ENCODE peak calls at places on chromosomes 6 and 20, in six cellular contexts. J is GM10248, Z is PC-3, I is fibroblast of pulmonary artery, Q is fibroblast of the aortic adventitia, V is esophagus squamous epithelium. F is an unnamed sample.

GRCh38 chr20:19673575-19673974 is 84.5 kb upstream of the RIN2 start:
- DNase-seq in J (no peak), Z (peak), I (no peak), Q (no peak), V (no peak), F (peak)

GRCh38 chr6:21538186-21538798 is 55.3 kb upstream of the SOX4 start:
- DNase-seq in J (no peak), Z (peak), I (no peak), Q (peak), V (no peak), F (no peak)

GRCh38 chr6:136994782-136995181 is 50.0 kb downstream of the IL20RA start:
- DNase-seq in J (no peak), Z (peak), I (no peak), Q (no peak), V (no peak), F (no peak)

GRCh38 chr6:32635526-32636123 is 1.6 kb upstream of the HLA-DQA1 start:
- DNase-seq in J (no peak), Z (no peak), I (no peak), Q (no peak), V (no peak), F (no peak)

GRCh38 chr6:154466139-154466538 is 44.3 kb downstream of the CNKSR3 start:
- DNase-seq in J (no peak), Z (no peak), I (no peak), Q (no peak), V (no peak), F (no peak)

GRCh38 chr6:170027111-170028043 is 263.5 kb downstream of the DLL1 start:
- DNase-seq in J (no peak), Z (peak), I (no peak), Q (no peak), V (no peak), F (no peak)

GRCh38 chr6:148803979-148804378 is 57.1 kb downstream of the UST start:
- DNase-seq in J (no peak), Z (peak), I (no peak), Q (peak), V (no peak), F (peak)

GRCh38 chr20:10739575-10739974 is 65.8 kb upstream of the JAG1 start:
- DNase-seq in J (no peak), Z (no peak), I (peak), Q (peak), V (no peak), F (no peak)

GRCh38 chr6:126140015-126140414 is 153.7 kb downstream of the TRMT11 start:
- DNase-seq in J (no peak), Z (no peak), I (no peak), Q (no peak), V (no peak), F (no peak)

GRCh38 chr20:50491926-50492634 is 18.1 kb upstream of the PTPN1 start:
- DNase-seq in J (no peak), Z (no peak), I (peak), Q (peak), V (no peak), F (no peak)

GRCh38 chr6:137223370-137224131 is 4.4 kb upstream of the IFNGR1 start:
- DNase-seq in J (no peak), Z (peak), I (peak), Q (peak), V (no peak), F (no peak)

GRCh38 chr6:33634203-33634727 is 13.1 kb downstream of the ITPR3 start:
- DNase-seq in J (no peak), Z (no peak), I (no peak), Q (no peak), V (no peak), F (no peak)

GRCh38 chr6:36492621-36493020 is 49.8 kb downstream of the KCTD20 start:
- DNase-seq in J (no peak), Z (no peak), I (no peak), Q (no peak), V (no peak), F (no peak)

GRCh38 chr6:33975631-33976424 is 170.1 kb downstream of the GRM4 start:
- DNase-seq in J (no peak), Z (no peak), I (no peak), Q (no peak), V (no peak), F (no peak)

GRCh38 chr6:163231356-163232014 is 183.0 kb upstream of the QKI start:
- DNase-seq in J (no peak), Z (no peak), I (no peak), Q (no peak), V (no peak), F (no peak)

GRCh38 chr6:152201134-152201533 is 393.7 kb downstream of the ESR1 start:
- DNase-seq in J (no peak), Z (no peak), I (no peak), Q (no peak), V (no peak), F (no peak)

GRCh38 chr6:161186173-161186769 is 87.6 kb downstream of the AGPAT4 start:
- DNase-seq in J (no peak), Z (peak), I (peak), Q (peak), V (no peak), F (peak)

GRCh38 chr6:121395736-121396135 is 39.7 kb upstream of the GJA1 start:
- DNase-seq in J (no peak), Z (no peak), I (no peak), Q (no peak), V (no peak), F (no peak)

GRCh38 chr6:42407379-42407778 is 44.3 kb downstream of the TRERF1 start:
- DNase-seq in J (no peak), Z (peak), I (peak), Q (peak), V (no peak), F (peak)

GRCh38 chr6:127879685-127880084 is 21.2 kb downstream of the THEMIS start:
- DNase-seq in J (no peak), Z (no peak), I (peak), Q (peak), V (no peak), F (peak)

GRCh38 chr20:10433623-10434466 is at the start of gene MKKS:
- DNase-seq in J (peak), Z (peak), I (peak), Q (peak), V (peak), F (peak)

GRCh38 chr6:18586133-18586532 is 199.0 kb downstream of the RNF144B start:
- DNase-seq in J (no peak), Z (no peak), I (no peak), Q (no peak), V (no peak), F (no peak)

GRCh38 chr20:44805991-44806729 is 4.2 kb downstream of the RIMS4 start:
- DNase-seq in J (no peak), Z (no peak), I (peak), Q (peak), V (no peak), F (peak)

GRCh38 chr20:41617059-41617921 is 887 bp downstream of the CHD6 start:
- DNase-seq in J (peak), Z (peak), I (peak), Q (peak), V (no peak), F (peak)

GRCh38 chr20:22962567-22963439 is 72.3 kb upstream of the SSTR4 start:
- DNase-seq in J (no peak), Z (peak), I (no peak), Q (no peak), V (no peak), F (no peak)

GRCh38 chr6:138403324-138403800 is 661 bp upstream of the HEBP2 start:
- DNase-seq in J (peak), Z (no peak), I (peak), Q (no peak), V (no peak), F (no peak)

GRCh38 chr6:140766999-140767398 is 1365.7 kb upstream of the GJE1 start:
- DNase-seq in J (no peak), Z (no peak), I (no peak), Q (no peak), V (no peak), F (no peak)

GRCh38 chr6:28866342-28867077 is 57.3 kb downstream of the TRIM27 start:
- DNase-seq in J (peak), Z (peak), I (peak), Q (peak), V (no peak), F (peak)

GRCh38 chr6:108941281-108941680 is 93.1 kb downstream of the ARMC2 start:
- DNase-seq in J (no peak), Z (no peak), I (no peak), Q (no peak), V (no peak), F (no peak)

GRCh38 chr20:3744806-3745685 is 12.6 kb downstream of the HSPA12B start:
- DNase-seq in J (no peak), Z (peak), I (peak), Q (no peak), V (no peak), F (no peak)

GRCh38 chr20:10715035-10715434 is 41.2 kb upstream of the JAG1 start:
- DNase-seq in J (no peak), Z (peak), I (peak), Q (peak), V (no peak), F (peak)

DNA sequence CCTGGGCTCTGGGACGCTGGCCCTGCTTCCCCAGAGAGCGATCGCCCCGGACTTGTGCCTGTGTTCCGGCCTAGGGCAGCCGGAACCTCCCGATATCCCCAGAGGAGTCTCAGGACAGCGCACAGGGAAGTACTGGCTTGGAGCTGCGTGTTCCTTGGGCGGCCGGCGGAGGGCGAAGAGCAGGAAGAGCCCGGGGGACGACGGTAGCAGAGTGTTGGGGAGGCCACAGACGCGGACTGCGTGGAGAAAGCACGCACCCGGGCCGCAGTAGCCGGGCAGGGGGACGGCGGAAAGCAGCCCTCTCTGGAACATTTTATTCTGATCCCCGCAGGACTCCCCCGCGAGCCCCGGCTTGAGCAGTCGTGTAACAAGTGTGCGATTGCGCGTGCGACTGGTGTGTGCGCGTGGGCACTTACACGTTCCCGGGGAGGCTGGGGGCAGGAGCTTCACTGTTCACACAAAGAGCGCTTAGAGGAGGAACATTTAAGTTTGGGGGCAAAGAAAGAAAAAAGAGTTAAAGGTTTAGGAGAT is 36.1 kb downstream of the NCR2 start:
- DNase-seq in J (no peak), Z (no peak), I (peak), Q (peak), V (no peak), F (peak)
- TF ChIP-seq CTCF in J (no peak), Z (no peak), I (peak), Q (peak), V (no peak), F (peak)

GRCh38 chr6:132456700-132457143 is 55.4 kb upstream of the MOXD1 start:
- DNase-seq in J (peak), Z (no peak), I (no peak), Q (no peak), V (no peak), F (peak)
- TF ChIP-seq CTCF in J (peak), Z (no peak), I (no peak), Q (no peak), V (no peak), F (no peak)

GRCh38 chr6:39791850-39792500 is at the start of gene DAAM2:
- DNase-seq in J (no peak), Z (no peak), I (peak), Q (peak), V (no peak), F (no peak)

GRCh38 chr6:39792501-39793450 is 600 bp downstream of the DAAM2 start:
- DNase-seq in J (no peak), Z (no peak), I (no peak), Q (no peak), V (no peak), F (no peak)

GRCh38 chr6:39793528-39793927 is 1.4 kb downstream of the DAAM2 start:
- DNase-seq in J (no peak), Z (no peak), I (no peak), Q (no peak), V (no peak), F (no peak)

GRCh38 chr6:39790772-39791171 is 1.4 kb upstream of the DAAM2 start:
- DNase-seq in J (no peak), Z (no peak), I (no peak), Q (no peak), V (no peak), F (no peak)

DNA sequence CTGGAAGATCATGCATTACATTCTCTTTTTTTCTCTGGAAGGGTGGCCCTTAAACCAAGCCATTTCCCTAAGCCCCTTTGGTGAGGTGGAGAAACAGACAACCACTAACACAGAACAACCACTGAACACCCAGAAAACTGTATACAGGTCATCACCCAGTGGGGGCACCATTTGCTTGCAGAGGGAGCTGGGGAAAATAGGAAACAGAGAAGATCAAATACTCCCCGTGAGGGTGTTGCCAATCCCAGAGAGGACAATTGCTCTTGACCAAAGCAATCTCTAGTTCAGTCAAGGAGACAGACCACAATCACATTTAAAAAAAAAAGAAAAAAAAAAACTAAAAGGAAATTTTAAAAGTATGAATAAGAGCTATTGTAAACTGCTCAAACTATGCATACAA is 865 bp upstream of the DAAM2 start:
- DNase-seq in J (no peak), Z (no peak), I (peak), Q (no peak), V (no peak), F (no peak)
- TF ChIP-seq CTCF in J (no peak), Z (peak), I (peak), Q (peak), V (no peak), F (peak)

DNA sequence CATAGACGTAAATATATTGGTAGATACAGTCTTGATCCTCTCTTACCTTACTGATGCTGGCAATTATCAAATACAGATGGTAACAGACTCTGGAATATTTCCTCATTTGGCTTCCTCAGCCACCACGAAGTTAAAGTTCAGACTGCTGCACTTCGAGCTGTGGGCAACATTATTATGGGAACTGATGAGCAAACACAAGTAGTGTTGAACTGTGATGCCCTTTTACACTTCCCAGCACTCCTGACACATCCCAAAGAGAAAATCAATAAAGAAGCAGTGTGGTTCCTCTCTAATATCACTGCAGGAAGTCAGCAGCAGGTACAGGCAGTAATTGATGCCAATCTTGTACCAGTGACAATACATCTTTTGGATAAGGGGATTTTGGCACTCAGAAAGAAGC is 162.7 kb upstream of the NT5E start:
- DNase-seq in J (no peak), Z (no peak), I (no peak), Q (no peak), V (no peak), F (no peak)
- TF ChIP-seq CTCF in J (no peak), Z (no peak), I (no peak), Q (no peak), V (no peak), F (no peak)

GRCh38 chr20:63401384-63402110 is 40.4 kb upstream of the CHRNA4 start:
- DNase-seq in J (no peak), Z (no peak), I (no peak), Q (no peak), V (no peak), F (no peak)
- TF ChIP-seq CTCF in J (no peak), Z (no peak), I (no peak), Q (no peak), V (no peak), F (no peak)

GRCh38 chr20:33627577-33628216 is 34.4 kb upstream of the C20orf144 start:
- DNase-seq in J (no peak), Z (no peak), I (no peak), Q (no peak), V (no peak), F (no peak)
- TF ChIP-seq CTCF in J (no peak), Z (no peak), I (no peak), Q (no peak), V (no peak), F (no peak)

DNA sequence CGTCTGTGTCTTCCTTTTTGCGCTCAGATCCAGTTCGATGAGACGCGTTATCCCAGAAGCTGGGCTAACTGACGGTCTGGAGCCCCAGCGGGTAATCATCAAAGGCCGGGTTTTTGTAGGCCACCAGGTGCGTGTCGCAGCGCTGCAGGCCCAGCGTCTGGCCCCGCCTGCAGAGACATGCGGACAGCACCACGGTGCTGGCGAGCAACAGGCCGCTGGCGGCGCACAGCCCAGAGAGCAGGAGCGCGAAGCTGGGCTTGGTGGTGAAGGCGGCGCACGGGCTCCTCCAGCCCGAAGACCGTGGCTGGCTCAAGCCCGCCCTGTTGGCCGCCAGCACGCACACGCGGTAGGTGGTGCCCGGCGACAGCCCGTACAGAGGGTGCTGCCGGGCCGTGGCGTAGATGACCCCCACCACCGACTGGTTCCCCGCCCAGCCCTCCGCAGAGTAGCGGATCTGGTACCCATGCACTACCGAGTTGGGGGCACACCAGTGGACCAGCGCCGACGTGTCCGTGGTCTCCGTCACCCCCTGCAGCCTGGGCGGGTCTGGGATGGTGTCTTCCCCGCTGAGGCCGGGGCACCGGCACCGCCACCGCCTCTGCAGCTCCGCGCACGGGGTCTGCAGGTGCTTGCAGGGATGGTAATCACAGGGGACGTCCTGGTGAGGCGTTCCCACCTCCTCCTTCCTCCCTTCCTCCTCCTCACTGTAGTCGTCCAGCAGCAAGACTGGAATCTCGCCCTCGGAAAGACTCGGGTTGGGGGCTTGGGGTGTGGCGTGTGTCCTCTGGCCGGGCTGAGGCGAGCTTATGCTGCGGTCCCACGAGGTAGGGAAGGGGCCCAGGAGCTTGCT is 12.7 kb downstream of the LRRN4 start:
- DNase-seq in J (no peak), Z (no peak), I (no peak), Q (no peak), V (no peak), F (no peak)
- TF ChIP-seq CTCF in J (no peak), Z (no peak), I (no peak), Q (no peak), V (no peak), F (no peak)